ENCODE peak calls at places on chromosomes 5 and 9, in five cellular contexts. One of them, this sample, is unnamed.

GRCh38 chr9:98330831-98331230 is 75.4 kb upstream of the TBC1D2 start:
- DNase-seq in H1: no peak
- DNase-seq in neuronal stem cell: no peak
- DNase-seq in mesenchymal stem cell: peak
- DNase-seq in H9: no peak
- DNase-seq in this sample: no peak

GRCh38 chr9:129026442-129027223 is 1.5 kb downstream of the SH3GLB2 start:
- DNase-seq in H1: no peak
- DNase-seq in neuronal stem cell: no peak
- DNase-seq in H9: peak
- DNase-seq in mesenchymal stem cell: peak
- DNase-seq in this sample: peak

GRCh38 chr5:157541452-157542118 is 34.0 kb downstream of the ADAM19 start:
- DNase-seq in H1: no peak
- DNase-seq in H9: no peak
- DNase-seq in mesenchymal stem cell: no peak
- DNase-seq in neuronal stem cell: no peak
- DNase-seq in this sample: no peak

GRCh38 chr5:123856736-123857135 is 344.8 kb downstream of the CSNK1G3 start:
- DNase-seq in neuronal stem cell: no peak
- DNase-seq in H1: no peak
- DNase-seq in mesenchymal stem cell: no peak
- DNase-seq in H9: no peak
- DNase-seq in this sample: no peak

GRCh38 chr9:37471942-37472679 is 6.9 kb upstream of the ZBTB5 start:
- DNase-seq in mesenchymal stem cell: peak
- DNase-seq in neuronal stem cell: peak
- DNase-seq in H1: no peak
- DNase-seq in H9: peak
- DNase-seq in this sample: peak

GRCh38 chr9:37464426-37465248 is 613 bp downstream of the ZBTB5 start:
- DNase-seq in H1: peak
- DNase-seq in mesenchymal stem cell: peak
- DNase-seq in H9: no peak
- DNase-seq in neuronal stem cell: no peak
- DNase-seq in this sample: peak

GRCh38 chr9:70672136-70672535 is 257.7 kb upstream of the KLF9 start:
- DNase-seq in mesenchymal stem cell: no peak
- DNase-seq in H1: no peak
- DNase-seq in H9: no peak
- DNase-seq in neuronal stem cell: no peak
- DNase-seq in this sample: no peak

GRCh38 chr9:117232991-117233390 is 181.9 kb downstream of the ASTN2 start:
- DNase-seq in neuronal stem cell: no peak
- DNase-seq in mesenchymal stem cell: no peak
- DNase-seq in H9: no peak
- DNase-seq in H1: no peak
- DNase-seq in this sample: no peak

GRCh38 chr9:131255731-131256197 is 20.5 kb downstream of the FAM78A start:
- DNase-seq in H1: no peak
- DNase-seq in neuronal stem cell: no peak
- DNase-seq in mesenchymal stem cell: no peak
- DNase-seq in H9: no peak
- DNase-seq in this sample: no peak

GRCh38 chr9:124281934-124282351 is 24.2 kb downstream of the NEK6 start:
- DNase-seq in H1: no peak
- DNase-seq in H9: no peak
- DNase-seq in neuronal stem cell: no peak
- DNase-seq in mesenchymal stem cell: peak
- DNase-seq in this sample: no peak

GRCh38 chr5:14660836-14661235 is 3.7 kb upstream of the OTULIN start:
- DNase-seq in H1: no peak
- DNase-seq in neuronal stem cell: no peak
- DNase-seq in H9: no peak
- DNase-seq in mesenchymal stem cell: no peak
- DNase-seq in this sample: no peak

GRCh38 chr9:2758162-2758950 is 41.0 kb downstream of the KCNV2 start:
- DNase-seq in H1: no peak
- DNase-seq in neuronal stem cell: no peak
- DNase-seq in mesenchymal stem cell: peak
- DNase-seq in H9: no peak
- DNase-seq in this sample: peak

GRCh38 chr9:134738869-134739659 is 97.5 kb downstream of the COL5A1 start:
- DNase-seq in H9: peak
- DNase-seq in mesenchymal stem cell: peak
- DNase-seq in H1: peak
- DNase-seq in neuronal stem cell: peak
- DNase-seq in this sample: peak

GRCh38 chr9:135683401-135684034 is 15.8 kb downstream of the SOHLH1 start:
- DNase-seq in mesenchymal stem cell: no peak
- DNase-seq in H9: no peak
- DNase-seq in neuronal stem cell: no peak
- DNase-seq in H1: no peak
- DNase-seq in this sample: no peak

GRCh38 chr5:96203761-96204160 is 229.3 kb downstream of the PCSK1 start:
- DNase-seq in neuronal stem cell: no peak
- DNase-seq in mesenchymal stem cell: no peak
- DNase-seq in H9: no peak
- DNase-seq in H1: no peak
- DNase-seq in this sample: no peak

GRCh38 chr5:143033535-143034260 is 263.5 kb downstream of the ARHGAP26 start:
- DNase-seq in mesenchymal stem cell: peak
- DNase-seq in H1: no peak
- DNase-seq in H9: no peak
- DNase-seq in neuronal stem cell: no peak
- DNase-seq in this sample: peak

GRCh38 chr9:15121591-15121990 is 185.4 kb downstream of the TTC39B start:
- DNase-seq in H9: no peak
- DNase-seq in H1: no peak
- DNase-seq in mesenchymal stem cell: no peak
- DNase-seq in neuronal stem cell: no peak
- DNase-seq in this sample: peak
- H2BK12ac ChIP-seq in H9: no peak
- H2BK12ac ChIP-seq in H1: no peak
- H2BK12ac ChIP-seq in mesenchymal stem cell: no peak
- H2BK12ac ChIP-seq in neuronal stem cell: no peak
- H2BK12ac ChIP-seq in this sample: no peak

GRCh38 chr5:9375756-9376155 is 170.1 kb downstream of the SEMA5A start:
- DNase-seq in neuronal stem cell: no peak
- DNase-seq in H9: no peak
- DNase-seq in mesenchymal stem cell: no peak
- DNase-seq in H1: no peak
- DNase-seq in this sample: no peak
- H2BK12ac ChIP-seq in neuronal stem cell: no peak
- H2BK12ac ChIP-seq in H9: no peak
- H2BK12ac ChIP-seq in mesenchymal stem cell: no peak
- H2BK12ac ChIP-seq in H1: no peak
- H2BK12ac ChIP-seq in this sample: no peak

DNA sequence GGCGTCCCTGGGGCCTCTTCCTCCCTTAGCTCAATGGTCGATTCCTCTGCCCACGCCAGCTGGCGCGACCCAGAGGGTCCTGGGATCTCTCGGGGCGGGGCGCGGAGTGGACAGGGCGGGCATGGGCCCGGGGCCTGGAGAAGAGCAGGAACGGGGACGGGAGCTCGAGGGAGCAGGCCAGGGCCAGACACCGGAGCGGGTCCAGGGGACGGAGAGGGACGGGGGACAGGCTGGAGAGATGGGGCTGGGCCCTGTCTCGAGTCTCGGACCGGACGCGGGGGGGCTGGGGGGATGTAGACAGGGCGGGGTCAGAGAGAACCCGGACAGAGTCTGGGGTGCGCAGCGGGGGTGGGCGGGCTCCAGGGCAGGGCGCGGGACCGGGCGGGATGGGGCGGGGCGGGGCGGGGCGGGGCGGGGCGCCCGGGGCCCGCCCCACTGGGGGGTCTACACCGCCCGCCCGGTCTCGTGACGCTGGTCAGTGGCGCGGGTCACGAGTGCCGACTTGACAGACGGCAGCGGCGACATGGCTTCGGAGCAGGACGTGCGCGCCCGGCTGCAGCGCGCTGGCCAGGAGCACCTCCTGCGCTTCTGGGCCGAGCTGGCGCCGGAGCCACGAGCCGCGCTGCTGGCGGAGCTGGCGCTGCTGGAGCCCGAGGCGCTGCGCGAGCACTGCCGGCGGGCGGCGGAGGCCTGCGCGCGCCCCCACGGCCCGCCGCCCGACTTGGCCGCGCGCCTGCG is at the start of gene UAP1L1:
- DNase-seq in H9: peak
- DNase-seq in H1: peak
- DNase-seq in mesenchymal stem cell: peak
- DNase-seq in neuronal stem cell: no peak
- DNase-seq in this sample: peak
- H2BK12ac ChIP-seq in H9: no peak
- H2BK12ac ChIP-seq in H1: no peak
- H2BK12ac ChIP-seq in mesenchymal stem cell: no peak
- H2BK12ac ChIP-seq in neuronal stem cell: peak
- H2BK12ac ChIP-seq in this sample: no peak

GRCh38 chr5:34735436-34736426 is 79.6 kb downstream of the RAI14 start:
- DNase-seq in mesenchymal stem cell: peak
- DNase-seq in H1: no peak
- DNase-seq in H9: peak
- DNase-seq in neuronal stem cell: no peak
- DNase-seq in this sample: peak

GRCh38 chr5:34736445-34737119 is 80.5 kb downstream of the RAI14 start:
- DNase-seq in H9: peak
- DNase-seq in neuronal stem cell: no peak
- DNase-seq in mesenchymal stem cell: peak
- DNase-seq in H1: no peak
- DNase-seq in this sample: peak

GRCh38 chr5:34728236-34728635 is 72.1 kb downstream of the RAI14 start:
- DNase-seq in mesenchymal stem cell: no peak
- DNase-seq in H9: no peak
- DNase-seq in H1: no peak
- DNase-seq in neuronal stem cell: no peak
- DNase-seq in this sample: no peak

GRCh38 chr5:34734321-34734720 is 78.2 kb downstream of the RAI14 start:
- DNase-seq in H1: no peak
- DNase-seq in H9: no peak
- DNase-seq in mesenchymal stem cell: no peak
- DNase-seq in neuronal stem cell: no peak
- DNase-seq in this sample: peak

GRCh38 chr5:34731435-34732232 is 75.5 kb downstream of the RAI14 start:
- DNase-seq in H9: peak
- DNase-seq in mesenchymal stem cell: no peak
- DNase-seq in H1: no peak
- DNase-seq in neuronal stem cell: no peak
- DNase-seq in this sample: no peak
- H2BK12ac ChIP-seq in H9: no peak
- H2BK12ac ChIP-seq in mesenchymal stem cell: no peak
- H2BK12ac ChIP-seq in H1: no peak
- H2BK12ac ChIP-seq in neuronal stem cell: no peak
- H2BK12ac ChIP-seq in this sample: no peak

GRCh38 chr5:174549254-174549653 is 175.1 kb upstream of the MSX2 start:
- DNase-seq in mesenchymal stem cell: no peak
- DNase-seq in neuronal stem cell: no peak
- DNase-seq in H9: no peak
- DNase-seq in H1: no peak
- DNase-seq in this sample: no peak

GRCh38 chr5:174553556-174553955 is 170.8 kb upstream of the MSX2 start:
- DNase-seq in H1: no peak
- DNase-seq in mesenchymal stem cell: no peak
- DNase-seq in H9: no peak
- DNase-seq in neuronal stem cell: no peak
- DNase-seq in this sample: no peak

GRCh38 chr5:174547814-174548213 is 176.6 kb upstream of the MSX2 start:
- DNase-seq in neuronal stem cell: no peak
- DNase-seq in H1: no peak
- DNase-seq in H9: no peak
- DNase-seq in mesenchymal stem cell: no peak
- DNase-seq in this sample: no peak

GRCh38 chr5:174552428-174552827 is 172.0 kb upstream of the MSX2 start:
- DNase-seq in mesenchymal stem cell: no peak
- DNase-seq in neuronal stem cell: no peak
- DNase-seq in H9: peak
- DNase-seq in H1: no peak
- DNase-seq in this sample: no peak

DNA sequence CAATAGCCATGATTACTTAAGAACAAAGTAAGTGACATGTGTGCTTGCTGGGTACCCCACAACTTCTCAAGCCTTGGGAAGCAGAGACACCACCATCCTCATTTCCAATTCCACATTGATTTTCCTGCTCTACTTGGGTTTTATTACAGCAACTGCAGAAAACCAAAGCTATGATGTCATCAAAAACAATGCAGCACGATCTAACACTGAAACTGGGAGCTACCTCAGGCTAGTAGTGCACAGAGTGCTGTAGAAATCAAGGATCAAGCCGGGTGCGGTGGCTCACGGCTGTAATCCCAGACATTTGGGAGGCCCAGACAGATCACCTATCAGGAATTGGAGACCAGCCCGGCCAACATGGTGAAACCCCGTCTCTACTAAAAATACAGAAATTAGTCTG is 174.4 kb upstream of the MSX2 start:
- DNase-seq in mesenchymal stem cell: no peak
- DNase-seq in H1: no peak
- DNase-seq in H9: no peak
- DNase-seq in neuronal stem cell: no peak
- DNase-seq in this sample: no peak
- H2BK12ac ChIP-seq in mesenchymal stem cell: no peak
- H2BK12ac ChIP-seq in H1: no peak
- H2BK12ac ChIP-seq in H9: no peak
- H2BK12ac ChIP-seq in neuronal stem cell: no peak
- H2BK12ac ChIP-seq in this sample: no peak

This sample was measured in trophoblast cell.